ENCODE peak calls at places on chromosome 22, in eight cellular contexts. T is activated naive CD4-positive, alpha-beta T cell; Q is stimulated activated CD8-positive, alpha-beta memory T cell treated with anti-CD3 and anti-CD28 coated beads, Interleukin-4, amount 100 ng/mL, for 1 hour; I is stimulated activated CD4-positive, alpha-beta T cell treated with anti-CD3 and anti-CD28 coated beads, Interleukin-2, amount 100 ng/mL, for 48 hours; M is ovary; U is astrocyte of the spinal cord; O is nephron progenitor cell; B is esophagus muscularis mucosa. P is an unnamed sample.

GRCh38 chr22:47168900-47169800 is 406.7 kb downstream of the TBC1D22A start:
- DNase-seq in T (no peak), U (no peak), Q (no peak), M (peak; percentile 13), I (no peak), O (no peak), B (no peak), P (no peak)

GRCh38 chr22:38504731-38505594 is 1.1 kb downstream of the DDX17 start:
- DNase-seq in I (peak; percentile 53), Q (peak; percentile 15), T (no peak), U (no peak), M (peak; percentile 38), B (no peak), O (peak; percentile 49), P (peak; percentile 40)

GRCh38 chr22:40499187-40499753 is 128.9 kb downstream of the SGSM3 start:
- DNase-seq in U (peak; percentile 98), B (no peak), M (no peak), I (no peak), T (no peak), Q (no peak), O (no peak), P (peak; percentile 13)

GRCh38 chr22:21714784-21715183 is 20.8 kb downstream of the YPEL1 start:
- DNase-seq in Q (no peak), B (no peak), O (no peak), U (no peak), T (no peak), I (no peak), M (no peak), P (no peak)

GRCh38 chr22:20213833-20214708 is 54.0 kb downstream of the RTN4R start:
- DNase-seq in I (no peak), U (no peak), B (no peak), O (no peak), T (no peak), M (no peak), Q (no peak), P (no peak)

GRCh38 chr22:27397948-27398330 is 403.6 kb downstream of the MN1 start:
- DNase-seq in I (no peak), O (no peak), Q (no peak), T (no peak), M (peak; percentile 68), U (no peak), B (no peak), P (no peak)

GRCh38 chr22:39255449-39256185 is 10.8 kb upstream of the PDGFB start:
- DNase-seq in I (no peak), B (no peak), U (no peak), M (no peak), O (no peak), Q (no peak), T (no peak), P (no peak)

GRCh38 chr22:35842954-35843353 is 125.3 kb downstream of the APOL5 start:
- DNase-seq in O (peak; percentile 20), B (no peak), M (no peak), I (no peak), U (peak; percentile 43), Q (no peak), T (no peak), P (peak; percentile 43)

GRCh38 chr22:47206819-47207218 is 444.4 kb downstream of the TBC1D22A start:
- DNase-seq in U (no peak), O (no peak), M (peak; percentile 9), I (no peak), B (peak; percentile 39), Q (no peak), T (no peak), P (no peak)

GRCh38 chr22:28604961-28605360 is 74.7 kb downstream of the TTC28 start:
- DNase-seq in Q (no peak), I (no peak), O (no peak), U (peak; percentile 52), B (no peak), M (no peak), T (no peak), P (no peak)

GRCh38 chr22:20567993-20568417 is 60.6 kb downstream of the MED15 start:
- DNase-seq in T (no peak), U (peak; percentile 47), I (no peak), O (no peak), B (no peak), M (no peak), Q (no peak), P (no peak)

GRCh38 chr22:33035276-33035863 is 22.8 kb downstream of the SYN3 start:
- DNase-seq in O (no peak), M (no peak), T (no peak), B (no peak), I (no peak), Q (no peak), U (no peak), P (no peak)

GRCh38 chr22:23218867-23219251 is 38.5 kb downstream of the BCR start:
- DNase-seq in T (no peak), B (no peak), U (peak; percentile 71), M (peak; percentile 51), I (no peak), O (peak; percentile 78), Q (no peak), P (no peak)

GRCh38 chr22:44473580-44473979 is 24.5 kb downstream of the RTL6 start:
- DNase-seq in I (no peak), T (no peak), U (no peak), Q (no peak), O (no peak), M (no peak), B (peak; percentile 55), P (no peak)